ENCODE peak calls at places on chromosomes 13 and 19, in eight cellular contexts. D, O, J, U, G, X, E and H are unnamed samples. For H3K4me1, the result is how much of the 10 kb centered on the place peaks cover.

GRCh38 chr13:108361769-108362168 is 92.3 kb downstream of the TNFSF13B start:
- DNase-seq in D (no peak), O (no peak), J (no peak), U (no peak), G (no peak), X (no peak), E (no peak), H (no peak)

GRCh38 chr19:48645652-48646191 is at the start of gene CA11:
- DNase-seq in D (no peak), O (no peak), J (no peak), U (no peak), G (no peak), X (peak), E (no peak), H (no peak)

GRCh38 chr13:99702687-99703319 is 201.5 kb downstream of the TM9SF2 start:
- DNase-seq in D (no peak), O (no peak), J (no peak), U (no peak), G (no peak), X (no peak), E (no peak), H (no peak)

GRCh38 chr19:51531349-51532315 is at the start of gene SIGLEC6:
- DNase-seq in D (peak), O (no peak), J (peak), U (no peak), G (peak), X (peak), E (peak), H (peak)

GRCh38 chr13:87536499-87536898 is 134.7 kb upstream of the SLITRK5 start:
- DNase-seq in D (no peak), O (no peak), J (no peak), U (no peak), G (no peak), X (no peak), E (no peak), H (no peak)

GRCh38 chr13:85230754-85231153 is 568.5 kb downstream of the SLITRK6 start:
- DNase-seq in D (no peak), O (no peak), J (no peak), U (no peak), G (no peak), X (no peak), E (no peak), H (no peak)

GRCh38 chr19:41703602-41704293 is 4.7 kb upstream of the CEACAM5 start:
- DNase-seq in D (no peak), O (no peak), J (no peak), U (no peak), G (no peak), X (peak), E (no peak), H (peak)

GRCh38 chr13:26062853-26063444 is 11.1 kb upstream of the SHISA2 start:
- DNase-seq in D (no peak), O (peak), J (no peak), U (no peak), G (no peak), X (no peak), E (peak), H (no peak)

GRCh38 chr19:15114153-15114540 is 6.9 kb downstream of the SYDE1 start:
- DNase-seq in D (no peak), O (no peak), J (no peak), U (no peak), G (no peak), X (no peak), E (no peak), H (no peak)

GRCh38 chr19:40603071-40603718 is 2.0 kb downstream of the LTBP4 start:
- DNase-seq in D (no peak), O (no peak), J (no peak), U (no peak), G (no peak), X (no peak), E (no peak), H (no peak)

GRCh38 chr19:10566658-10567410 is 1.0 kb upstream of the KRI1 start:
- DNase-seq in D (no peak), O (no peak), J (peak), U (peak), G (no peak), X (peak), E (peak), H (no peak)

GRCh38 chr13:87999791-88000190 is 328.6 kb downstream of the SLITRK5 start:
- DNase-seq in D (no peak), O (no peak), J (no peak), U (no peak), G (no peak), X (no peak), E (no peak), H (no peak)

GRCh38 chr13:42612021-42612765 is 38.2 kb downstream of the TNFSF11 start:
- DNase-seq in D (no peak), O (no peak), J (no peak), U (no peak), G (no peak), X (no peak), E (no peak), H (no peak)

GRCh38 chr19:41981724-41982123 is 12.3 kb downstream of the ATP1A3 start:
- DNase-seq in D (no peak), O (no peak), J (no peak), U (no peak), G (no peak), X (no peak), E (no peak), H (no peak)

GRCh38 chr19:45798995-45799517 is 6.4 kb upstream of the DMWD start:
- DNase-seq in D (no peak), O (no peak), J (peak), U (peak), G (no peak), X (peak), E (peak), H (no peak)

GRCh38 chr19:47476438-47476972 is 4.8 kb upstream of the SLC8A2 start:
- DNase-seq in D (no peak), O (no peak), J (no peak), U (no peak), G (no peak), X (no peak), E (no peak), H (peak)

GRCh38 chr13:78700121-78700910 is 41.4 kb upstream of the OBI1 start:
- DNase-seq in D (no peak), O (no peak), J (no peak), U (no peak), G (no peak), X (no peak), E (no peak), H (no peak)

GRCh38 chr19:47324502-47324901 is 7.5 kb upstream of the C5AR2 start:
- DNase-seq in D (peak), O (peak), J (no peak), U (no peak), G (no peak), X (peak), E (peak), H (no peak)

GRCh38 chr19:39563408-39563807 is 23.4 kb upstream of the EID2 start:
- DNase-seq in D (no peak), O (no peak), J (no peak), U (no peak), G (no peak), X (no peak), E (no peak), H (no peak)

GRCh38 chr13:107373551-107373950 is 805.6 kb upstream of the ARGLU1 start:
- DNase-seq in D (no peak), O (no peak), J (no peak), U (no peak), G (no peak), X (no peak), E (no peak), H (no peak)

GRCh38 chr19:13764821-13765394 is 586 bp downstream of the MRI1 start:
- DNase-seq in D (no peak), O (no peak), J (no peak), U (peak), G (no peak), X (peak), E (peak), H (no peak)

GRCh38 chr19:18710986-18711751 is 27.7 kb downstream of the CRTC1 start:
- DNase-seq in D (no peak), O (no peak), J (no peak), U (peak), G (peak), X (no peak), E (no peak), H (no peak)

GRCh38 chr19:33493401-33494275 is 28.0 kb downstream of the PEPD start:
- DNase-seq in D (no peak), O (no peak), J (no peak), U (no peak), G (no peak), X (peak), E (no peak), H (no peak)

GRCh38 chr13:113491418-113491883 is 940 bp upstream of the DCUN1D2 start:
- DNase-seq in D (no peak), O (no peak), J (no peak), U (peak), G (no peak), X (peak), E (peak), H (no peak)

GRCh38 chr19:54209748-54210494 is 9.3 kb downstream of the RPS9 start:
- DNase-seq in D (peak), O (peak), J (no peak), U (peak), G (peak), X (no peak), E (peak), H (peak)

GRCh38 chr13:45838171-45838745 is 13.3 kb downstream of the SIAH3 start:
- DNase-seq in D (no peak), O (no peak), J (no peak), U (no peak), G (no peak), X (no peak), E (no peak), H (no peak)

GRCh38 chr19:50377051-50377441 is 789 bp downstream of the NR1H2 start:
- DNase-seq in D (no peak), O (peak), J (no peak), U (peak), G (no peak), X (peak), E (peak), H (peak)

GRCh38 chr19:489418-490196 is 6.7 kb upstream of the MADCAM1 start:
- DNase-seq in D (no peak), O (no peak), J (no peak), U (no peak), G (no peak), X (no peak), E (no peak), H (no peak)

GRCh38 chr19:3375221-3376088 is 9.1 kb downstream of the NFIC start:
- DNase-seq in D (peak), O (peak), J (no peak), U (peak), G (peak), X (peak), E (peak), H (peak)

GRCh38 chr13:72527333-72527732 is 200.1 kb downstream of the MZT1 start:
- DNase-seq in D (no peak), O (no peak), J (no peak), U (no peak), G (no peak), X (no peak), E (no peak), H (no peak)

GRCh38 chr19:55393362-55393761 is 7.6 kb downstream of the RPL28 start:
- DNase-seq in D (no peak), O (no peak), J (no peak), U (no peak), G (no peak), X (no peak), E (no peak), H (no peak)

GRCh38 chr13:81671103-81671502 is 1330.2 kb upstream of the SPRY2 start:
- DNase-seq in D (no peak), O (no peak), J (no peak), U (no peak), G (no peak), X (no peak), E (no peak), H (no peak)
- H3K4me1 ChIP-seq in D (under half), O (under half), J (under half), U (under half), G (under half), X (under half), E (under half), H (under half)

GRCh38 chr19:16626796-16627193 is 1.2 kb downstream of the MED26 start:
- DNase-seq in D (no peak), O (no peak), J (no peak), U (no peak), G (no peak), X (no peak), E (no peak), H (no peak)
- TF ChIP-seq POLR2A in D (no peak), O (no peak), J (no peak), U (no peak), G (no peak), X (no peak), E (no peak), H (no peak)

GRCh38 chr13:28199089-28199488 is 60.7 kb downstream of the PAN3 start:
- DNase-seq in D (no peak), O (no peak), J (no peak), U (no peak), G (no peak), X (no peak), E (no peak), H (no peak)
- TF ChIP-seq CTCF in D (no peak), O (no peak), J (no peak), U (no peak), G (no peak), X (no peak), E (no peak), H (no peak)

GRCh38 chr19:31331536-31331935 is 17.7 kb downstream of the TSHZ3 start:
- DNase-seq in D (no peak), O (no peak), J (no peak), U (no peak), G (no peak), X (no peak), E (no peak), H (no peak)
- H3K4me1 ChIP-seq in D (under half), O (under half), J (under half), U (under half), G (under half), X (under half), E (under half), H (under half)